ENCODE peak calls at places on chromosomes 12 and 14, in nine cellular contexts. S, J, O, T, G, U, Y, X and C are unnamed samples.

GRCh38 chr14:38197761-38198345 is 9.9 kb upstream of the SSTR1 start:
- DNase-seq in S (no peak), J (no peak), O (no peak), T (no peak), G (no peak), U (no peak), Y (no peak), X (no peak), C (no peak)

GRCh38 chr12:79690606-79691298 is at the start of gene PAWR:
- DNase-seq in S (peak; percentile 64), J (peak; percentile 90), O (peak; percentile 81), T (peak; percentile 60), G (peak; percentile 57), U (peak; percentile 95), Y (peak; percentile 45), X (peak; percentile 27), C (peak; percentile 85)

GRCh38 chr14:91323671-91324605 is 79.4 kb upstream of the GPR68 start:
- DNase-seq in S (peak; percentile 57), J (peak; percentile 95), O (peak; percentile 96), T (peak; percentile 61), G (peak; percentile 85), U (peak; percentile 88), Y (no peak), X (peak; percentile 93), C (peak; percentile 81)

GRCh38 chr14:32978691-32979255 is 40.1 kb downstream of the NPAS3 start:
- DNase-seq in S (no peak), J (no peak), O (no peak), T (no peak), G (no peak), U (no peak), Y (no peak), X (no peak), C (no peak)

GRCh38 chr14:104247336-104248202 is 109.2 kb downstream of the KIF26A start:
- DNase-seq in S (no peak), J (peak; percentile 70), O (no peak), T (no peak), G (peak; percentile 13), U (no peak), Y (no peak), X (no peak), C (no peak)

GRCh38 chr12:116697305-116698130 is 40.4 kb downstream of the SPRING1 start:
- DNase-seq in S (no peak), J (no peak), O (peak; percentile 45), T (no peak), G (no peak), U (peak; percentile 99), Y (no peak), X (no peak), C (peak; percentile 67)

GRCh38 chr14:91961297-91962220 is 14.1 kb upstream of the FBLN5 start:
- DNase-seq in S (no peak), J (no peak), O (no peak), T (no peak), G (no peak), U (no peak), Y (no peak), X (no peak), C (no peak)

GRCh38 chr12:55996715-55997534 is at the start of gene SUOX:
- DNase-seq in S (peak; percentile 91), J (peak; percentile 98), O (peak; percentile 98), T (peak; percentile 84), G (peak; percentile 99), U (peak; percentile 93), Y (peak; percentile 94), X (peak; percentile 25), C (peak; percentile 97)

GRCh38 chr14:64970776-64971451 is 1.2 kb downstream of the RAB15 start:
- DNase-seq in S (no peak), J (no peak), O (no peak), T (no peak), G (no peak), U (no peak), Y (no peak), X (no peak), C (no peak)

GRCh38 chr12:53495903-53496751 is 3.1 kb downstream of the MAP3K12 start:
- DNase-seq in S (no peak), J (peak; percentile 69), O (peak; percentile 78), T (no peak), G (peak; percentile 72), U (peak; percentile 43), Y (peak; percentile 56), X (no peak), C (peak; percentile 32)

GRCh38 chr12:131831635-131832041 is 3.4 kb downstream of the MMP17 start:
- DNase-seq in S (no peak), J (no peak), O (no peak), T (peak; percentile 7), G (no peak), U (peak; percentile 22), Y (no peak), X (no peak), C (no peak)

GRCh38 chr12:65948320-65949008 is 124.2 kb downstream of the HMGA2 start:
- DNase-seq in S (peak; percentile 8), J (peak; percentile 84), O (peak; percentile 66), T (no peak), G (peak; percentile 54), U (no peak), Y (peak; percentile 99), X (no peak), C (peak; percentile 56)

GRCh38 chr14:24368562-24369252 is 723 bp downstream of the NFATC4 start:
- DNase-seq in S (peak; percentile 44), J (peak; percentile 89), O (peak; percentile 39), T (peak; percentile 79), G (peak; percentile 46), U (peak; percentile 47), Y (no peak), X (no peak), C (peak; percentile 37)

GRCh38 chr14:49960453-49960852 is 67.6 kb downstream of the ARF6 start:
- DNase-seq in S (no peak), J (no peak), O (no peak), T (no peak), G (no peak), U (peak; percentile 85), Y (no peak), X (no peak), C (no peak)

GRCh38 chr14:68245146-68246073 is 425.8 kb downstream of the RAD51B start:
- DNase-seq in S (no peak), J (no peak), O (peak; percentile 62), T (peak; percentile 62), G (no peak), U (no peak), Y (peak; percentile 68), X (no peak), C (no peak)